ENCODE peak calls at places on chromosomes 16 and 17, in five cellular contexts. R, X, F, M and Z are unnamed samples.

GRCh38 chr17:79019631-79020584 is 4.1 kb upstream of the C1QTNF1 start:
- DNase-seq in R (no peak), X (peak), F (peak), M (no peak), Z (peak)

GRCh38 chr16:84820305-84820684 is 510 bp downstream of the CRISPLD2 start:
- DNase-seq in R (no peak), X (no peak), F (no peak), M (no peak), Z (no peak)

GRCh38 chr17:39699818-39700147 is at the start of gene ERBB2:
- DNase-seq in R (peak), X (peak), F (no peak), M (no peak), Z (no peak)

GRCh38 chr16:57434003-57434402 is 13.2 kb downstream of the CIAPIN1 start:
- DNase-seq in R (no peak), X (no peak), F (no peak), M (no peak), Z (no peak)

GRCh38 chr17:78494189-78494960 is 82.8 kb downstream of the DNAH17 start:
- DNase-seq in R (no peak), X (no peak), F (no peak), M (no peak), Z (no peak)

GRCh38 chr16:23268561-23268960 is 33.5 kb upstream of the SCNN1B start:
- DNase-seq in R (no peak), X (no peak), F (no peak), M (no peak), Z (no peak)

GRCh38 chr17:77424585-77425344 is 284.0 kb downstream of the SEC14L1 start:
- DNase-seq in R (no peak), X (peak), F (no peak), M (no peak), Z (no peak)

GRCh38 chr16:11986521-11987057 is 10.1 kb downstream of the SNX29 start:
- DNase-seq in R (no peak), X (no peak), F (no peak), M (no peak), Z (no peak)

GRCh38 chr17:76550712-76551615 is 11.1 kb downstream of the PRCD start:
- DNase-seq in R (no peak), X (no peak), F (peak), M (no peak), Z (peak)

GRCh38 chr16:57512296-57513001 is 23.9 kb downstream of the CCDC102A start:
- DNase-seq in R (no peak), X (no peak), F (no peak), M (no peak), Z (no peak)

GRCh38 chr16:5349661-5350060 is 252.1 kb upstream of the EEF2KMT start:
- DNase-seq in R (peak), X (no peak), F (no peak), M (no peak), Z (no peak)

GRCh38 chr16:5350118-5350517 is 252.5 kb upstream of the EEF2KMT start:
- DNase-seq in R (no peak), X (no peak), F (no peak), M (no peak), Z (peak)

GRCh38 chr16:5349101-5349500 is 251.5 kb upstream of the EEF2KMT start:
- DNase-seq in R (no peak), X (no peak), F (no peak), M (no peak), Z (no peak)

DNA sequence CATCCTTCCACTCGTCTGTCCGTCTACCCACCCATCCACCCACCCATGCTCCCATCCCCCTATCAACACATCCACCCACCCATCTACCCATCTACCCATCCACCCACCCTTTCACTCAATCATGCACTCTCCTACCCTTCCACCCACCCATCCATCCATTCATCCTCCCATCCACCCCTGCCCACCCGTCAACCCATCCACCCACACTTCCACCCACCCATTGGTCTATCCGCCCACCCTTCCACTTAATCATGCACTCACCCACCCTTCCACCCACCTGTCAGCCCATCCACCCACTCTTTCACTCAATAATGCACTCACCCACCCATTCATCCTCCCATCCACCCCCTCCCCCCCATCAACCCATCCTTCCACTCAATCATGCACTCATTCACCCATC is 250.0 kb upstream of the EEF2KMT start:
- DNase-seq in R (no peak), X (no peak), F (no peak), M (no peak), Z (no peak)
- TF ChIP-seq CTCF in R (no peak), X (no peak), F (no peak), M (no peak), Z (no peak)

DNA sequence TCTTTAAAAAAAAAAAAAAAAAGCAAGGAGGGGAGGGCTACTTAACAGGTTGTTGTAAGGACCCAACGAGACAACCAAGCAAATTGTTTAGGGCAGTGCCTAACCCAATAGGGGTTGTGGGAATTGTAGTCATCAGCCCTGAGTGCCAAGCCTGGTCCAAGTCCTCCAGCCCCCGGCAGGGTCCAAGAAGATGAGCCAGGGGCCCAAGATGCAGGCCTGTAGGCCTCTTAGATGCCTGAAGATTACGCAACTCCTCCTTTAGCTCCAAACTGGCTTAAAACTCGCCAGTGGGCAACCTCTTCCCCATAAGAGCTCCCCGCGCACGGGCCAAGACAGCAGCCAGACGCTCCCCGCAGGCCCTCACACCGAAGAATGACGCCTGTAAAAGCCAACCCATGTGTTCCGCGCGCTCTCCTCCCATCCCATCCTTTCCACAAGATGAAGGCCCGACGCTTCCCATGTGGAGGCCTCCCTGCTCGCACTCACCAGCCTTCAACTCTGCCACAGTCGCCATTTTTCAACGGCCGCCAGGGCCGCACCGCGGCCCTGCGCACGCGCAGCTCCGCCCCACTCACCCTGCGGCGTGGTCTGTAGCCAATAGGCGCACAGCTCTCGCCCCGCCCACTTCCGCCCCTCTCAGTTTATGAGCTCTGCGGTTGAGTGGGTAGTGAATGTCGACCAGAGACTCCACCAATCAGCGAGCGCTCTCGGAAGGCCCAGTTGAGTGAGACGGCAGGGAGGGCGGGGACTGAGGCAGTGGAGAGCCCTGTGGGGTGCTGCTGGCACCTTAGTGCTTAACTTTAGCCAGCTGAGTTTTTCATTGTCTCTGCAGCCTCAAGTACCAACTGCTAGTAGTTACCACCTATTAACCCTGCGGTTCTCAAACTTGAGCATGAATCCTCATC is at the start of gene CEP20:
- DNase-seq in R (peak), X (peak), F (peak), M (peak), Z (peak)
- TF ChIP-seq CTCF in R (no peak), X (peak), F (no peak), M (no peak), Z (no peak)

GRCh38 chr17:50118076-50118827 is 11.7 kb downstream of the SAMD14 start:
- DNase-seq in R (no peak), X (no peak), F (no peak), M (no peak), Z (no peak)

GRCh38 chr17:50118828-50119218 is 11.1 kb downstream of the SAMD14 start:
- DNase-seq in R (no peak), X (no peak), F (no peak), M (no peak), Z (no peak)

GRCh38 chr17:50114849-50115357 is 15.1 kb downstream of the SAMD14 start:
- DNase-seq in R (peak), X (no peak), F (peak), M (no peak), Z (peak)

GRCh38 chr17:50115744-50116143 is 14.2 kb downstream of the SAMD14 start:
- DNase-seq in R (no peak), X (no peak), F (no peak), M (no peak), Z (no peak)

GRCh38 chr17:50117202-50118040 is 12.5 kb downstream of the SAMD14 start:
- DNase-seq in R (peak), X (no peak), F (peak), M (peak), Z (peak)
- TF ChIP-seq CTCF in R (no peak), X (peak), F (no peak), M (peak), Z (peak)

GRCh38 chr17:57832711-57833596 is 16.9 kb downstream of the MRPS23 start:
- DNase-seq in R (peak), X (peak), F (peak), M (peak), Z (peak)

GRCh38 chr17:57834146-57834741 is 15.6 kb downstream of the MRPS23 start:
- DNase-seq in R (peak), X (no peak), F (no peak), M (no peak), Z (no peak)

GRCh38 chr17:57835333-57835900 is 14.4 kb downstream of the MRPS23 start:
- DNase-seq in R (no peak), X (no peak), F (no peak), M (no peak), Z (no peak)

GRCh38 chr17:57832299-57832698 is 17.5 kb downstream of the MRPS23 start:
- DNase-seq in R (no peak), X (no peak), F (peak), M (no peak), Z (no peak)

GRCh38 chr17:57833597-57833939 is 16.3 kb downstream of the MRPS23 start:
- DNase-seq in R (no peak), X (no peak), F (no peak), M (no peak), Z (no peak)
- TF ChIP-seq CTCF in R (peak), X (peak), F (no peak), M (peak), Z (no peak)

DNA sequence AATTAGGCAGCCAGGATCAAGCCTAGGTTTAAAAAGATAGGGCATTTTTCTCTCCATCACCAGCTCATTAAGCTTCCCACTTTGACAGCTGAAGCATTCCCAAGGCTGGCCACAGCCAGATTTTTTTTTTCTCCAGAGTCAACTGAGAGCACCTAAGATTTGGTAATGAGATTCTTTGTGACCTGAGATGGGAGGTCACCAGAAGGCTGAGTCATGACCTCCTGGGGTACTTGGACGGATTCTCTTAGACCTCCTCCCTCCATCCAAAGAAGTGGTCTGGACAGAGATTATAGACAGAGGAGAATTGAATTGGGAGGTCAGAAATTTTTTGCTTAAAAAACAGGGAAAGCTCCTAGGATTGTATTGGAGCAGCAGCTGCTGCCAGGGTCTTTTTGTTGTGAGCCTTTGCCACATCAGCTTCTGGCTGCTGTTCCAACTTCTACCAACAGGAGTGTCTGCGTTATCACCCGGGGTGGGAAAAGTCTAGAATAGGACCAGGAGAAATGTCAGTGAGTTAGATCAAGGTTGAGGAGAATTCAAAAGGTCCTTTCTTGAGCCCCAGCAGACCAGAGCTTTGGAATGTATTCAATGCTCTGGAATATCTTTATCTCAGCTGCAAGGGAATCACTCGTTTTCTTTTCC is 221.2 kb upstream of the N4BP1 start:
- DNase-seq in R (peak), X (no peak), F (no peak), M (no peak), Z (no peak)
- TF ChIP-seq CTCF in R (peak), X (peak), F (no peak), M (no peak), Z (peak)

DNA sequence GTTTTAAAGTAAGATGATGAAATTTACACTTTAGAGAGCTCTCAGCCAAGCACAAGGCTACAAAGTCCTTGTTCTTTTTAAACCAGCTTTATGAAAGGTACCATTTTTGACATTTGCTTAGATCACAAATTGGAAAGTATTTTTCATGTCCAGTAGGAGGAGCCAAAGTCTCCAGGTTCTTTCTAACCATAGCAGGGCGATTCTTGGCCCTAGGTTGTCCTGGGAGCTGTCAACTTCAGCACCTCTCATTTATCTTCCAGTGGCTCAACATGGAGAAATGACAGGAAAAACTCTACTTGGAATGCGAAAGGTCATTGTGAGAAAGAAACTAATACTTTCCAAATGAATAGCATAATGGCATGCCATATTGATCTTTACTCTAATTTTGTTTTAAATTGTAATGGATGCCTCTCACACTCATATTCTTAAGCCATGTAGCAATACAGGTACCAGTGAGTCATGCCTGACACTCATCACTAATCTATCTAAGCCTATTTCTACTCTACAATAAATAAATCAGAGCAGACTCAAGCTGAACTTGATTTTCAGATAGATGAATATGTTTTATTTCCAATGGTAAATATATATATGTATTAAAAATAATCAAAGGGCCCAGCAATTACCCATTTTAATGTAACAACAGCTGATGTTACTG is 919.1 kb upstream of the EEF2KMT start:
- DNase-seq in R (no peak), X (no peak), F (peak), M (no peak), Z (no peak)
- TF ChIP-seq CTCF in R (no peak), X (no peak), F (peak), M (no peak), Z (peak)